ENCODE peak calls at places on chromosomes 13 and 19, in six cellular contexts. One of them, this sample, is unnamed.

GRCh38 chr13:104993708-104994107 is 1541.8 kb downstream of the EFNB2 start:
- DNase-seq in GM06990: no peak
- DNase-seq in neural progenitor cell: no peak
- DNase-seq in upper lobe of right lung: no peak
- DNase-seq in Panc1: no peak
- DNase-seq in mammary epithelial cell: no peak
- DNase-seq in this sample: no peak

GRCh38 chr13:111317571-111318360 is 2.7 kb upstream of the TEX29 start:
- DNase-seq in GM06990: no peak
- DNase-seq in mammary epithelial cell: no peak
- DNase-seq in neural progenitor cell: no peak
- DNase-seq in upper lobe of right lung: no peak
- DNase-seq in Panc1: no peak
- DNase-seq in this sample: no peak

GRCh38 chr19:30118760-30119159 is 176.7 kb downstream of the URI1 start:
- DNase-seq in Panc1: no peak
- DNase-seq in upper lobe of right lung: no peak
- DNase-seq in GM06990: no peak
- DNase-seq in neural progenitor cell: no peak
- DNase-seq in mammary epithelial cell: no peak
- DNase-seq in this sample: no peak

GRCh38 chr13:46951516-46951915 is 54.7 kb upstream of the HTR2A start:
- DNase-seq in upper lobe of right lung: no peak
- DNase-seq in Panc1: no peak
- DNase-seq in mammary epithelial cell: peak
- DNase-seq in GM06990: no peak
- DNase-seq in neural progenitor cell: no peak
- DNase-seq in this sample: peak

GRCh38 chr13:74325106-74325505 is 190.9 kb upstream of the KLF12 start:
- DNase-seq in neural progenitor cell: no peak
- DNase-seq in mammary epithelial cell: peak
- DNase-seq in upper lobe of right lung: no peak
- DNase-seq in Panc1: no peak
- DNase-seq in GM06990: no peak
- DNase-seq in this sample: no peak

GRCh38 chr13:46605824-46606554 is 53.0 kb downstream of the LRCH1 start:
- DNase-seq in GM06990: peak
- DNase-seq in upper lobe of right lung: no peak
- DNase-seq in neural progenitor cell: no peak
- DNase-seq in Panc1: no peak
- DNase-seq in mammary epithelial cell: no peak
- DNase-seq in this sample: no peak

GRCh38 chr13:114099918-114100445 is 32.4 kb downstream of the RASA3 start:
- DNase-seq in mammary epithelial cell: no peak
- DNase-seq in Panc1: no peak
- DNase-seq in GM06990: no peak
- DNase-seq in upper lobe of right lung: peak
- DNase-seq in neural progenitor cell: peak
- DNase-seq in this sample: no peak

GRCh38 chr13:32254916-32255743 is 60.0 kb downstream of the ZAR1L start:
- DNase-seq in upper lobe of right lung: no peak
- DNase-seq in neural progenitor cell: no peak
- DNase-seq in GM06990: no peak
- DNase-seq in Panc1: no peak
- DNase-seq in mammary epithelial cell: peak
- DNase-seq in this sample: no peak

GRCh38 chr13:80168089-80168850 is 172.7 kb downstream of the SPRY2 start:
- DNase-seq in upper lobe of right lung: no peak
- DNase-seq in neural progenitor cell: no peak
- DNase-seq in Panc1: no peak
- DNase-seq in GM06990: no peak
- DNase-seq in mammary epithelial cell: peak
- DNase-seq in this sample: no peak

GRCh38 chr13:75770164-75771145 is 134.3 kb downstream of the LMO7 start:
- DNase-seq in upper lobe of right lung: no peak
- DNase-seq in Panc1: no peak
- DNase-seq in mammary epithelial cell: no peak
- DNase-seq in neural progenitor cell: no peak
- DNase-seq in GM06990: no peak
- DNase-seq in this sample: no peak

GRCh38 chr13:34671136-34671535 is 270.9 kb upstream of the NBEA start:
- DNase-seq in neural progenitor cell: no peak
- DNase-seq in GM06990: no peak
- DNase-seq in Panc1: no peak
- DNase-seq in mammary epithelial cell: no peak
- DNase-seq in upper lobe of right lung: no peak
- DNase-seq in this sample: no peak

GRCh38 chr19:46818812-46819211 is 30.4 kb upstream of the SLC1A5 start:
- DNase-seq in neural progenitor cell: no peak
- DNase-seq in upper lobe of right lung: no peak
- DNase-seq in GM06990: no peak
- DNase-seq in Panc1: no peak
- DNase-seq in mammary epithelial cell: no peak
- DNase-seq in this sample: no peak

GRCh38 chr13:34243396-34243795 is 425.4 kb downstream of the RFC3 start:
- DNase-seq in GM06990: no peak
- DNase-seq in mammary epithelial cell: no peak
- DNase-seq in Panc1: no peak
- DNase-seq in neural progenitor cell: no peak
- DNase-seq in upper lobe of right lung: no peak
- DNase-seq in this sample: no peak

GRCh38 chr19:1884291-1884718 is 991 bp downstream of the ABHD17A start:
- DNase-seq in upper lobe of right lung: no peak
- DNase-seq in mammary epithelial cell: no peak
- DNase-seq in Panc1: no peak
- DNase-seq in neural progenitor cell: no peak
- DNase-seq in GM06990: no peak
- DNase-seq in this sample: no peak

GRCh38 chr19:33301011-33301899 is 1.1 kb downstream of the CEBPA start:
- DNase-seq in Panc1: no peak
- DNase-seq in mammary epithelial cell: no peak
- DNase-seq in upper lobe of right lung: no peak
- DNase-seq in neural progenitor cell: peak
- DNase-seq in GM06990: no peak
- DNase-seq in this sample: no peak

GRCh38 chr19:1407662-1408299 is 395 bp downstream of the DAZAP1 start:
- DNase-seq in GM06990: no peak
- DNase-seq in mammary epithelial cell: no peak
- DNase-seq in upper lobe of right lung: peak
- DNase-seq in neural progenitor cell: no peak
- DNase-seq in Panc1: no peak
- DNase-seq in this sample: no peak

GRCh38 chr19:41641879-41642485 is 15.1 kb upstream of the CEACAM4 start:
- DNase-seq in Panc1: peak
- DNase-seq in neural progenitor cell: peak
- DNase-seq in mammary epithelial cell: peak
- DNase-seq in upper lobe of right lung: peak
- DNase-seq in GM06990: no peak
- DNase-seq in this sample: no peak

GRCh38 chr19:6680141-6680540 is 10.2 kb upstream of the TNFSF14 start:
- DNase-seq in upper lobe of right lung: no peak
- DNase-seq in GM06990: no peak
- DNase-seq in neural progenitor cell: no peak
- DNase-seq in Panc1: no peak
- DNase-seq in mammary epithelial cell: peak
- DNase-seq in this sample: no peak

GRCh38 chr13:71759506-71760225 is 107.3 kb downstream of the DACH1 start:
- DNase-seq in mammary epithelial cell: no peak
- DNase-seq in neural progenitor cell: peak
- DNase-seq in Panc1: no peak
- DNase-seq in GM06990: no peak
- DNase-seq in upper lobe of right lung: no peak
- DNase-seq in this sample: peak

GRCh38 chr19:56066152-56067023 is 54.7 kb downstream of the ZNF787 start:
- DNase-seq in mammary epithelial cell: peak
- DNase-seq in Panc1: peak
- DNase-seq in GM06990: peak
- DNase-seq in neural progenitor cell: peak
- DNase-seq in upper lobe of right lung: peak
- DNase-seq in this sample: no peak

GRCh38 chr19:5048727-5049553 is 80.0 kb downstream of the KDM4B start:
- DNase-seq in neural progenitor cell: no peak
- DNase-seq in upper lobe of right lung: no peak
- DNase-seq in mammary epithelial cell: no peak
- DNase-seq in Panc1: no peak
- DNase-seq in GM06990: no peak
- DNase-seq in this sample: peak

GRCh38 chr19:17538684-17539287 is 16.7 kb upstream of the COLGALT1 start:
- DNase-seq in Panc1: no peak
- DNase-seq in GM06990: peak
- DNase-seq in mammary epithelial cell: no peak
- DNase-seq in neural progenitor cell: no peak
- DNase-seq in upper lobe of right lung: no peak
- DNase-seq in this sample: no peak

GRCh38 chr19:49125025-49125731 is 5.8 kb downstream of the PPFIA3 start:
- DNase-seq in Panc1: no peak
- DNase-seq in upper lobe of right lung: no peak
- DNase-seq in GM06990: no peak
- DNase-seq in neural progenitor cell: peak
- DNase-seq in mammary epithelial cell: no peak
- DNase-seq in this sample: no peak

GRCh38 chr19:3801412-3802096 is 15.4 kb upstream of the MATK start:
- DNase-seq in mammary epithelial cell: peak
- DNase-seq in GM06990: no peak
- DNase-seq in upper lobe of right lung: no peak
- DNase-seq in Panc1: no peak
- DNase-seq in neural progenitor cell: peak
- DNase-seq in this sample: no peak

GRCh38 chr19:3576696-3577443 is 4.1 kb downstream of the HMG20B start:
- DNase-seq in GM06990: no peak
- DNase-seq in Panc1: no peak
- DNase-seq in neural progenitor cell: peak
- DNase-seq in mammary epithelial cell: no peak
- DNase-seq in upper lobe of right lung: no peak
- DNase-seq in this sample: peak

GRCh38 chr19:32567486-32567885 is 13.5 kb upstream of the PDCD5 start:
- DNase-seq in Panc1: no peak
- DNase-seq in GM06990: no peak
- DNase-seq in upper lobe of right lung: no peak
- DNase-seq in neural progenitor cell: no peak
- DNase-seq in mammary epithelial cell: no peak
- DNase-seq in this sample: no peak

GRCh38 chr13:45472171-45472705 is 7.5 kb downstream of the COG3 start:
- DNase-seq in upper lobe of right lung: no peak
- DNase-seq in GM06990: no peak
- DNase-seq in mammary epithelial cell: no peak
- DNase-seq in neural progenitor cell: no peak
- DNase-seq in Panc1: no peak
- DNase-seq in this sample: no peak

GRCh38 chr13:91058066-91058465 is 289.4 kb upstream of the MIR17HG start:
- DNase-seq in upper lobe of right lung: no peak
- DNase-seq in Panc1: no peak
- DNase-seq in mammary epithelial cell: peak
- DNase-seq in GM06990: no peak
- DNase-seq in neural progenitor cell: peak
- DNase-seq in this sample: no peak

GRCh38 chr13:22483276-22483675 is 697.5 kb upstream of the SGCG start:
- DNase-seq in GM06990: no peak
- DNase-seq in mammary epithelial cell: no peak
- DNase-seq in Panc1: no peak
- DNase-seq in upper lobe of right lung: no peak
- DNase-seq in neural progenitor cell: no peak
- DNase-seq in this sample: no peak

GRCh38 chr13:22486490-22486889 is 694.3 kb upstream of the SGCG start:
- DNase-seq in mammary epithelial cell: no peak
- DNase-seq in upper lobe of right lung: no peak
- DNase-seq in neural progenitor cell: no peak
- DNase-seq in GM06990: no peak
- DNase-seq in Panc1: no peak
- DNase-seq in this sample: peak

GRCh38 chr13:22487932-22488331 is 692.8 kb upstream of the SGCG start:
- DNase-seq in neural progenitor cell: no peak
- DNase-seq in upper lobe of right lung: no peak
- DNase-seq in mammary epithelial cell: no peak
- DNase-seq in Panc1: no peak
- DNase-seq in GM06990: no peak
- DNase-seq in this sample: peak

GRCh38 chr13:22482496-22483000 is 698.2 kb upstream of the SGCG start:
- DNase-seq in mammary epithelial cell: no peak
- DNase-seq in GM06990: no peak
- DNase-seq in neural progenitor cell: no peak
- DNase-seq in Panc1: no peak
- DNase-seq in upper lobe of right lung: no peak
- DNase-seq in this sample: no peak
- TF ChIP-seq CTCF in mammary epithelial cell: no peak
- TF ChIP-seq CTCF in GM06990: no peak
- TF ChIP-seq CTCF in neural progenitor cell: no peak
- TF ChIP-seq CTCF in Panc1: no peak
- TF ChIP-seq CTCF in upper lobe of right lung: no peak
- TF ChIP-seq CTCF in this sample: no peak

GRCh38 chr19:18594096-18594823 is 5.7 kb downstream of the REX1BD start:
- DNase-seq in GM06990: peak
- DNase-seq in upper lobe of right lung: peak
- DNase-seq in mammary epithelial cell: peak
- DNase-seq in Panc1: no peak
- DNase-seq in neural progenitor cell: peak
- DNase-seq in this sample: peak
- H3K4me3 ChIP-seq in GM06990: peak
- H3K4me3 ChIP-seq in upper lobe of right lung: peak
- H3K4me3 ChIP-seq in mammary epithelial cell: peak
- H3K4me3 ChIP-seq in Panc1: peak
- H3K4me3 ChIP-seq in neural progenitor cell: peak
- H3K4me3 ChIP-seq in this sample: peak

DNA sequence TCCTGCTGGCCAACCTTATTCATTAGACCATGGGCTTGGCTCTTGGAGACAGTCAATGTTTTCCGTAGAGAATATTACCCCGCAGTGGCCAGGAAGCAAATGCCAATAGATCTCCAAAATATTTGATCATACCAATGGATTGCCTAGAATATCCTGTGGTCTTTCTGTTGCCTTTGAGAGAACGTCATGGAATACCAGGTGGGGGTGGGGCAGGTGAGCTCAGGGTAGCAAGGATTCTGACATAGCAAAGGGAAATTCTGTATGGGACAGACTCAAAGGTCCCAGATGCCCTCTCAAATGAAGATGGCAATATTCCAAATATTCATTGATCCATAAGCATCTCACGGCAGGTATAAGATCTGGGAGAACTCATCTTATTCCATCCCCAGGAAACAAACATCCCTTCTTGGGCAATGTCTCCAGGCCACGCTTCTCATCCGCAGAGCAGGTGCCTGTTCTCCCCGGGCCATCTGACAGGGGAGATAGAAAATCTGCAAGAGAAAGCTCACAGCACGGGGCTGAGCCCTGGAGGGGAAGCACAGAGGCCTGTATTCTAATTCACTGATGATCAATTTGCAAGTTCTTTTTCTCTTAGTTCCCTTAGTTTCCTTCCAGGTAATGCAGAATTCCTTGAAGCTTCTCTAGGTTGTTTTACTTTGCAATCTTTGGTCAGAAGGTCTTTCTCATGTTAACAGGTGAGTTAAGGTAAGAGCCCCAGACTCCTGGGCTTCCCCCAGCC is 69.6 kb upstream of the TSHZ3 start:
- DNase-seq in mammary epithelial cell: no peak
- DNase-seq in neural progenitor cell: no peak
- DNase-seq in upper lobe of right lung: no peak
- DNase-seq in GM06990: no peak
- DNase-seq in Panc1: no peak
- DNase-seq in this sample: no peak
- TF ChIP-seq CTCF in mammary epithelial cell: no peak
- TF ChIP-seq CTCF in neural progenitor cell: no peak
- TF ChIP-seq CTCF in upper lobe of right lung: no peak
- TF ChIP-seq CTCF in GM06990: no peak
- TF ChIP-seq CTCF in Panc1: no peak
- TF ChIP-seq CTCF in this sample: no peak

GRCh38 chr19:40523322-40524047 is 53.2 kb upstream of the SHKBP1 start:
- DNase-seq in GM06990: peak
- DNase-seq in mammary epithelial cell: peak
- DNase-seq in neural progenitor cell: peak
- DNase-seq in Panc1: no peak
- DNase-seq in upper lobe of right lung: peak
- DNase-seq in this sample: peak
- H3K4me3 ChIP-seq in GM06990: no peak
- H3K4me3 ChIP-seq in mammary epithelial cell: no peak
- H3K4me3 ChIP-seq in neural progenitor cell: no peak
- H3K4me3 ChIP-seq in Panc1: no peak
- H3K4me3 ChIP-seq in upper lobe of right lung: no peak
- H3K4me3 ChIP-seq in this sample: no peak